ENCODE peak calls at places on chromosomes 13 and 19, in six cellular contexts. One of them, this sample, is unnamed.

GRCh38 chr13:38202730-38203129 is 146.9 kb upstream of the UFM1 start:
- DNase-seq in GM23338: no peak
- DNase-seq in heart right ventricle: no peak
- DNase-seq in PC-9: peak; percentile 7
- DNase-seq in thoracic aorta: no peak
- DNase-seq in brain microvascular endothelial cell: no peak
- DNase-seq in this sample: no peak

GRCh38 chr19:3096267-3096901 is 2.2 kb downstream of the GNA11 start:
- DNase-seq in GM23338: no peak
- DNase-seq in heart right ventricle: peak; percentile 6
- DNase-seq in PC-9: no peak
- DNase-seq in thoracic aorta: no peak
- DNase-seq in brain microvascular endothelial cell: no peak
- DNase-seq in this sample: no peak

GRCh38 chr19:35345671-35346111 is 2.0 kb upstream of the FFAR1 start:
- DNase-seq in GM23338: no peak
- DNase-seq in heart right ventricle: no peak
- DNase-seq in PC-9: no peak
- DNase-seq in thoracic aorta: no peak
- DNase-seq in brain microvascular endothelial cell: no peak
- DNase-seq in this sample: no peak

GRCh38 chr13:29494520-29494919 is 101.0 kb downstream of the SLC7A1 start:
- DNase-seq in GM23338: no peak
- DNase-seq in heart right ventricle: no peak
- DNase-seq in PC-9: no peak
- DNase-seq in thoracic aorta: no peak
- DNase-seq in brain microvascular endothelial cell: no peak
- DNase-seq in this sample: no peak

GRCh38 chr19:36046443-36047050 is 7.5 kb downstream of the THAP8 start:
- DNase-seq in GM23338: peak; percentile 38
- DNase-seq in heart right ventricle: no peak
- DNase-seq in PC-9: no peak
- DNase-seq in thoracic aorta: no peak
- DNase-seq in brain microvascular endothelial cell: no peak
- DNase-seq in this sample: no peak

GRCh38 chr13:23643828-23644419 is 73.7 kb downstream of the TNFRSF19 start:
- DNase-seq in GM23338: no peak
- DNase-seq in heart right ventricle: no peak
- DNase-seq in PC-9: no peak
- DNase-seq in thoracic aorta: no peak
- DNase-seq in brain microvascular endothelial cell: no peak
- DNase-seq in this sample: no peak

GRCh38 chr13:19767966-19768365 is 14.8 kb downstream of the PSPC1 start:
- DNase-seq in GM23338: no peak
- DNase-seq in heart right ventricle: no peak
- DNase-seq in PC-9: no peak
- DNase-seq in thoracic aorta: no peak
- DNase-seq in brain microvascular endothelial cell: no peak
- DNase-seq in this sample: no peak

GRCh38 chr13:99655351-99656091 is 154.2 kb downstream of the TM9SF2 start:
- DNase-seq in GM23338: no peak
- DNase-seq in heart right ventricle: no peak
- DNase-seq in PC-9: no peak
- DNase-seq in thoracic aorta: no peak
- DNase-seq in brain microvascular endothelial cell: peak; percentile 78
- DNase-seq in this sample: no peak

GRCh38 chr19:46840157-46840942 is 10.3 kb downstream of the AP2S1 start:
- DNase-seq in GM23338: peak; percentile 90
- DNase-seq in heart right ventricle: no peak
- DNase-seq in PC-9: peak; percentile 48
- DNase-seq in thoracic aorta: no peak
- DNase-seq in brain microvascular endothelial cell: peak; percentile 37
- DNase-seq in this sample: no peak

DNA sequence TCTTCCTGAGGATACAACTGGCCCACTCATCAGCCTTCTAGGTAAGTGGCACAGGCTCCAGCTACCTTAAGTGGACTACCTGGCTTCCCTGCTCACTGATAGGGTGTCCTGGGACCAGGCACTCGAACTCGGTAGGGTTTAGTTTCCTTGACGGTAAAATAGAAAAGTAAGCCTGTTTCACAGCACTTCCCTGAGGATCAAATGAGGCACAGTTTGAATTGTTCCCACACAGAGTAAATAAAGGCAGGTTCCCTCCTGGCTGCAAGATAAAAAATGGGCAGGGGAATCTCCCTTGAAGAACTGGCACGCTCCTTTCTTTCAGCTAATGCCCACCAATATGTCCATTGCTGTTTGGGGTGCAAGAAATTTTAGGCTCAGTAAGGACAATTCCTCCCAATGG is 1.1 kb upstream of the FAM124A start:
- DNase-seq in GM23338: no peak
- DNase-seq in heart right ventricle: no peak
- DNase-seq in PC-9: no peak
- DNase-seq in thoracic aorta: no peak
- DNase-seq in brain microvascular endothelial cell: no peak
- DNase-seq in this sample: no peak
- H3K27me3 ChIP-seq in GM23338: peaks cover 2% of the 10 kb centered on the region
- H3K27me3 ChIP-seq in heart right ventricle: no peaks in the 10 kb centered on the region
- H3K27me3 ChIP-seq in PC-9: peaks cover 59% of the 10 kb centered on the region
- H3K27me3 ChIP-seq in thoracic aorta: no peaks in the 10 kb centered on the region
- H3K27me3 ChIP-seq in brain microvascular endothelial cell: peaks cover 22% of the 10 kb centered on the region
- H3K27me3 ChIP-seq in this sample: peaks cover 48% of the 10 kb centered on the region

DNA sequence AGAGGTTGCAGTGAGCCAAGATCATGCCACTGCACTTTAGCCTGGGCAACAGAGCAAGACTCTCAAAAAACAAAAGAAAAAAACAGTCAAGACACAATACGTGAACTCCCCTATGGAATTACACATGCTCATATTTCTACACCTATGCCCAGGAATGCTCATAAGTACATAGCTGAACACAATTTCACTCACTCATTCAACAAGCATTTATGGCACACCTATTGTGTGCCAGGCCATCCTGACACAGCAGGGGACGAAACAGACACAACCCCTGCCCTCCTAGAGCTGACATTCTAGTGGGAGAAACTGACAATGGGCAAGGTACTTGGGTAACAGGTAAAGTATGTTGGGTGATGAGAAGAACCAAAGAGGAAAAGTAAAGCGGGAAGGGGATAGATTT is 9.5 kb downstream of the AXL start:
- DNase-seq in GM23338: no peak
- DNase-seq in heart right ventricle: no peak
- DNase-seq in PC-9: no peak
- DNase-seq in thoracic aorta: no peak
- DNase-seq in brain microvascular endothelial cell: no peak
- DNase-seq in this sample: no peak
- H3K27ac ChIP-seq in GM23338: no peak overlapping the region
- H3K27ac ChIP-seq in heart right ventricle: no peak overlapping the region
- H3K27ac ChIP-seq in PC-9: no peak overlapping the region
- H3K27ac ChIP-seq in thoracic aorta: no peak overlapping the region
- H3K27ac ChIP-seq in brain microvascular endothelial cell: no peak overlapping the region
- H3K27ac ChIP-seq in this sample: no peak overlapping the region

GRCh38 chr19:34243876-34244578 is 10.3 kb upstream of the GARRE1 start:
- DNase-seq in GM23338: no peak
- DNase-seq in heart right ventricle: no peak
- DNase-seq in PC-9: no peak
- DNase-seq in thoracic aorta: no peak
- DNase-seq in brain microvascular endothelial cell: no peak
- DNase-seq in this sample: no peak

GRCh38 chr19:34237283-34237682 is 17.1 kb upstream of the GARRE1 start:
- DNase-seq in GM23338: no peak
- DNase-seq in heart right ventricle: no peak
- DNase-seq in PC-9: no peak
- DNase-seq in thoracic aorta: no peak
- DNase-seq in brain microvascular endothelial cell: no peak
- DNase-seq in this sample: no peak

GRCh38 chr19:34237939-34238338 is 16.4 kb upstream of the GARRE1 start:
- DNase-seq in GM23338: no peak
- DNase-seq in heart right ventricle: no peak
- DNase-seq in PC-9: no peak
- DNase-seq in thoracic aorta: no peak
- DNase-seq in brain microvascular endothelial cell: no peak
- DNase-seq in this sample: no peak

GRCh38 chr19:34244611-34245299 is 9.6 kb upstream of the GARRE1 start:
- DNase-seq in GM23338: no peak
- DNase-seq in heart right ventricle: no peak
- DNase-seq in PC-9: no peak
- DNase-seq in thoracic aorta: no peak
- DNase-seq in brain microvascular endothelial cell: no peak
- DNase-seq in this sample: no peak

DNA sequence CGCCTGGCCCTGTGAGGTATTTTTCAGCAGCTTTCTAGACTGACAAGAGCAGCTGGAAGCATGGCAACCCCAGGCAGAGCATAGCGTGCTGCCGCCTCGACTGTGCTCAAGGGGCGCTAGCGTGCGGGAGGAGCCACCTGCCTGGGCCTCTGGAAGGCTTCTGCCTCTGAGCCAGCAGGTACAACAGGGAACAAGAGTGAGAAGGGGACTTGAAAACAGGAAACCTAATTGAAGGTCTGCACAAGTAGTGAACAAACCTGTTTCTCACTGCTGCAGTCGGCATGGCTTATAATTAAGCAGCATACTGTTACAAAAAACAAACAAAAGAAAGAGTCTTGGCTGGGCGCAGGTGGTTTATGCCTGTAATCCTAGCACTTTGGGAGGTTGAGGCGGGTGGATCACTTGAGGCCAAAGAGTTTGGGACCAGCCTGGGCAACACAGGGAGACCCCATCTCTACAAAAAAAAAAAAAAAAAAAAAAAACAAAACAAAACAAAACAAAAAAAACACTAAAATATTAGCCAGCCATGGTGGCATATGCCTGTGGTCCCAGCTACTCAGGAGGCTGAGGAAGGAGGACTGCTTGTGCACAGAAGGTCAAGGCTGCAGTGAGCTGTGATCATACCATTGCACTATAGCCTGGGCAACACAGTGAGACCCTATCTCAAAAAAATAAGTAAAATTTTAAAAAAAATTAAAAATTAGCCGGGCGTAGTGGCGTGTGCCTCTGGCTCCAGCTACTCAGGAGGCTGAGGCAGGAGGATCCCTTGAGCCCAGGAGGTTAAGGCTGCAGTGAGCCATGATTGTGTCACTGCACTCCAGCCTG is 12.6 kb upstream of the GARRE1 start:
- DNase-seq in GM23338: peak; percentile 93
- DNase-seq in heart right ventricle: no peak
- DNase-seq in PC-9: peak; percentile 41
- DNase-seq in thoracic aorta: no peak
- DNase-seq in brain microvascular endothelial cell: no peak
- DNase-seq in this sample: no peak
- TF ChIP-seq CTCF in GM23338: peak; percentile 82
- TF ChIP-seq CTCF in heart right ventricle: no peak
- TF ChIP-seq CTCF in PC-9: peak; percentile 54
- TF ChIP-seq CTCF in thoracic aorta: no peak
- TF ChIP-seq CTCF in brain microvascular endothelial cell: peak; percentile 64
- TF ChIP-seq CTCF in this sample: peak; percentile 38

GRCh38 chr13:31036717-31037116 is 104.3 kb downstream of the TEX26 start:
- DNase-seq in GM23338: no peak
- DNase-seq in heart right ventricle: no peak
- DNase-seq in PC-9: no peak
- DNase-seq in thoracic aorta: no peak
- DNase-seq in brain microvascular endothelial cell: no peak
- DNase-seq in this sample: no peak
- H3K27me3 ChIP-seq in GM23338: no peaks in the 10 kb centered on the region
- H3K27me3 ChIP-seq in heart right ventricle: no peaks in the 10 kb centered on the region
- H3K27me3 ChIP-seq in PC-9: peaks cover 5% of the 10 kb centered on the region
- H3K27me3 ChIP-seq in thoracic aorta: no peaks in the 10 kb centered on the region
- H3K27me3 ChIP-seq in brain microvascular endothelial cell: no peaks in the 10 kb centered on the region
- H3K27me3 ChIP-seq in this sample: no peaks in the 10 kb centered on the region

GRCh38 chr13:109723046-109723445 is 63.3 kb downstream of the IRS2 start:
- DNase-seq in GM23338: no peak
- DNase-seq in heart right ventricle: no peak
- DNase-seq in PC-9: no peak
- DNase-seq in thoracic aorta: no peak
- DNase-seq in brain microvascular endothelial cell: no peak
- DNase-seq in this sample: no peak
- H3K27ac ChIP-seq in GM23338: no peak overlapping the region
- H3K27ac ChIP-seq in heart right ventricle: no peak overlapping the region
- H3K27ac ChIP-seq in PC-9: no peak overlapping the region
- H3K27ac ChIP-seq in thoracic aorta: no peak overlapping the region
- H3K27ac ChIP-seq in brain microvascular endothelial cell: no peak overlapping the region
- H3K27ac ChIP-seq in this sample: no peak overlapping the region

GRCh38 chr19:11198175-11198534 is 810 bp upstream of the KANK2 start:
- DNase-seq in GM23338: no peak
- DNase-seq in heart right ventricle: no peak
- DNase-seq in PC-9: no peak
- DNase-seq in thoracic aorta: no peak
- DNase-seq in brain microvascular endothelial cell: no peak
- DNase-seq in this sample: no peak
- TF ChIP-seq CTCF in GM23338: no peak
- TF ChIP-seq CTCF in heart right ventricle: no peak
- TF ChIP-seq CTCF in PC-9: no peak
- TF ChIP-seq CTCF in thoracic aorta: no peak
- TF ChIP-seq CTCF in brain microvascular endothelial cell: no peak
- TF ChIP-seq CTCF in this sample: no peak

GRCh38 chr13:111955412-111955769 is 111.6 kb upstream of the SOX1 start:
- DNase-seq in GM23338: no peak
- DNase-seq in heart right ventricle: no peak
- DNase-seq in PC-9: no peak
- DNase-seq in thoracic aorta: no peak
- DNase-seq in brain microvascular endothelial cell: no peak
- DNase-seq in this sample: no peak
- H3K27me3 ChIP-seq in GM23338: no peaks in the 10 kb centered on the region
- H3K27me3 ChIP-seq in heart right ventricle: peaks cover 30% of the 10 kb centered on the region
- H3K27me3 ChIP-seq in PC-9: peaks cover 82% of the 10 kb centered on the region
- H3K27me3 ChIP-seq in thoracic aorta: no peaks in the 10 kb centered on the region
- H3K27me3 ChIP-seq in brain microvascular endothelial cell: no peaks in the 10 kb centered on the region
- H3K27me3 ChIP-seq in this sample: no peaks in the 10 kb centered on the region

DNA sequence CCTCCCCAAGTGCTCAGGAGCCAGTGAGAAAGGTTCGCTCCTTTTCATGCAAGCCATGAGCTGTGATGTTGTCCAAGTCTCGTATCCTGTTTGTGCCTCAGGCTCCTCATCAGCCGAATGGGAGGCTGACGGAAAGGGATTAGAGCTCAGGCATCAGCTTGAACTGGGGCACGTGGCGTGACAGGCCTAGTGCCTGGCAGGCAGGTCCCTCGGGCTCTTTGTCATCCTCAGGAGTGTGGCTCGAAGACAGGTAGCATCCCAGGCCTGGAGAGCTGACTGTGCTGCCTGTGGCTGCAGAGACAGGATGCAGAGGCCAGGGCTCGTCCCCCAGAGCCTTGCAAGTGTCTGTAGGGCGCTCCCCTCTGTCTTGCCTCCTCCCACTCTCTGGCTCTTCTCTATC is 38.5 kb downstream of the DNM2 start:
- DNase-seq in GM23338: no peak
- DNase-seq in heart right ventricle: no peak
- DNase-seq in PC-9: no peak
- DNase-seq in thoracic aorta: no peak
- DNase-seq in brain microvascular endothelial cell: no peak
- DNase-seq in this sample: no peak
- H3K27ac ChIP-seq in GM23338: no peak overlapping the region
- H3K27ac ChIP-seq in heart right ventricle: no peak overlapping the region
- H3K27ac ChIP-seq in PC-9: no peak overlapping the region
- H3K27ac ChIP-seq in thoracic aorta: no peak overlapping the region
- H3K27ac ChIP-seq in brain microvascular endothelial cell: no peak overlapping the region
- H3K27ac ChIP-seq in this sample: no peak overlapping the region

This sample was measured in AG04450.